ENCODE peak calls at places on chromosomes 6 and 20, in four cellular contexts. R is kidney, V is Calu3, O is HepG2. N is an unnamed sample.

GRCh38 chr6:7060769-7061516 is 46.8 kb upstream of the RREB1 start:
- DNase-seq in R (no peak), V (no peak), O (no peak), N (no peak)

GRCh38 chr6:35534396-35535170 is 21.9 kb upstream of the TULP1 start:
- DNase-seq in V (no peak), O (no peak), R (peak; percentile 14), N (no peak)

GRCh38 chr20:61925555-61926252 is 140.0 kb downstream of the TAF4 start:
- DNase-seq in R (peak; percentile 51), O (no peak), V (peak; percentile 56), N (no peak)

GRCh38 chr6:18166314-18167007 is 11.2 kb downstream of the KDM1B start:
- DNase-seq in V (no peak), O (no peak), R (no peak), N (no peak)

GRCh38 chr6:80742481-80742880 is 636.0 kb downstream of the BCKDHB start:
- DNase-seq in O (peak; percentile 1), R (no peak), V (peak; percentile 13), N (no peak)

GRCh38 chr6:162907876-162908481 is 180.2 kb downstream of the PACRG start:
- DNase-seq in R (no peak), O (peak; percentile 7), V (no peak), N (no peak)

GRCh38 chr6:130434174-130434873 is 68.5 kb downstream of the TMEM200A start:
- DNase-seq in O (no peak), R (no peak), V (no peak), N (no peak)

GRCh38 chr6:87540541-87540940 is 49.2 kb downstream of the RARS2 start:
- DNase-seq in R (no peak), V (no peak), O (no peak), N (no peak)

GRCh38 chr6:168996106-168996505 is 257.5 kb downstream of the THBS2 start:
- DNase-seq in V (no peak), O (no peak), R (no peak), N (no peak)

GRCh38 chr6:64062960-64063683 is 427.5 kb downstream of the PHF3 start:
- DNase-seq in V (no peak), O (no peak), R (no peak), N (no peak)

GRCh38 chr6:26136321-26136720 is 49.1 kb downstream of the HFE start:
- DNase-seq in V (no peak), R (no peak), O (no peak), N (no peak)

GRCh38 chr6:107550906-107551305 is 61.0 kb downstream of the SOBP start:
- DNase-seq in O (no peak), V (no peak), R (no peak), N (no peak)

GRCh38 chr6:138188278-138188923 is 26.7 kb downstream of the ARFGEF3 start:
- DNase-seq in R (no peak), O (no peak), V (peak; percentile 19), N (no peak)

GRCh38 chr20:7136886-7137285 is 369.4 kb downstream of the BMP2 start:
- DNase-seq in O (no peak), V (no peak), R (no peak), N (no peak)

GRCh38 chr6:122712093-122712863 is 67.2 kb upstream of the FABP7 start:
- DNase-seq in V (no peak), O (no peak), R (no peak), N (no peak)

GRCh38 chr6:73803562-73804221 is 107.7 kb downstream of the CD109 start:
- DNase-seq in O (peak; percentile 35), R (no peak), V (peak; percentile 67), N (no peak)

GRCh38 chr6:111129003-111129402 is 41.7 kb downstream of the SLC16A10 start:
- DNase-seq in V (no peak), O (peak; percentile 24), R (no peak), N (no peak)